ENCODE peak calls at places on chromosomes 1 and 21, in six cellular contexts. One of them, this sample, is unnamed.

GRCh38 chr21:45861156-45861870 is 120.3 kb upstream of the COL6A1 start:
- DNase-seq in posterior cingulate gyrus: no peak
- DNase-seq in neural crest cell: no peak
- DNase-seq in NCI-H1092 treated with DMSO at 0.1 percent for 48 hours: no peak
- DNase-seq in NCI-H345: no peak
- DNase-seq in CD4-positive, alpha-beta memory T cell: no peak
- DNase-seq in this sample: no peak

GRCh38 chr1:234546387-234546704 is 63.6 kb downstream of the IRF2BP2 start:
- DNase-seq in posterior cingulate gyrus: no peak
- DNase-seq in neural crest cell: no peak
- DNase-seq in NCI-H1092 treated with DMSO at 0.1 percent for 48 hours: no peak
- DNase-seq in NCI-H345: no peak
- DNase-seq in CD4-positive, alpha-beta memory T cell: no peak
- DNase-seq in this sample: no peak

GRCh38 chr1:193417945-193418744 is 231.7 kb upstream of the B3GALT2 start:
- DNase-seq in posterior cingulate gyrus: no peak
- DNase-seq in neural crest cell: no peak
- DNase-seq in NCI-H1092 treated with DMSO at 0.1 percent for 48 hours: no peak
- DNase-seq in NCI-H345: no peak
- DNase-seq in CD4-positive, alpha-beta memory T cell: peak; percentile 57
- DNase-seq in this sample: no peak

GRCh38 chr1:209697082-209697481 is 7.6 kb upstream of the HSD11B1 start:
- DNase-seq in posterior cingulate gyrus: no peak
- DNase-seq in neural crest cell: no peak
- DNase-seq in NCI-H1092 treated with DMSO at 0.1 percent for 48 hours: no peak
- DNase-seq in NCI-H345: no peak
- DNase-seq in CD4-positive, alpha-beta memory T cell: no peak
- DNase-seq in this sample: no peak

GRCh38 chr1:178037510-178038253 is 56.2 kb upstream of the RASAL2 start:
- DNase-seq in posterior cingulate gyrus: peak; percentile 63
- DNase-seq in neural crest cell: peak; percentile 68
- DNase-seq in NCI-H1092 treated with DMSO at 0.1 percent for 48 hours: peak; percentile 75
- DNase-seq in NCI-H345: no peak
- DNase-seq in CD4-positive, alpha-beta memory T cell: no peak
- DNase-seq in this sample: no peak

GRCh38 chr1:1567831-1568380 is 6.8 kb downstream of the SSU72 start:
- DNase-seq in posterior cingulate gyrus: no peak
- DNase-seq in neural crest cell: no peak
- DNase-seq in NCI-H1092 treated with DMSO at 0.1 percent for 48 hours: no peak
- DNase-seq in NCI-H345: no peak
- DNase-seq in CD4-positive, alpha-beta memory T cell: no peak
- DNase-seq in this sample: no peak

GRCh38 chr21:33540711-33541104 is 1.2 kb downstream of the GART start:
- DNase-seq in posterior cingulate gyrus: no peak
- DNase-seq in neural crest cell: no peak
- DNase-seq in NCI-H1092 treated with DMSO at 0.1 percent for 48 hours: no peak
- DNase-seq in NCI-H345: no peak
- DNase-seq in CD4-positive, alpha-beta memory T cell: no peak
- DNase-seq in this sample: no peak

GRCh38 chr21:31604591-31605190 is 54.8 kb upstream of the SOD1 start:
- DNase-seq in posterior cingulate gyrus: peak; percentile 75
- DNase-seq in neural crest cell: peak; percentile 68
- DNase-seq in NCI-H1092 treated with DMSO at 0.1 percent for 48 hours: peak; percentile 73
- DNase-seq in NCI-H345: peak; percentile 80
- DNase-seq in CD4-positive, alpha-beta memory T cell: peak; percentile 53
- DNase-seq in this sample: no peak

GRCh38 chr1:86906419-86906818 is 7.5 kb downstream of the SELENOF start:
- DNase-seq in posterior cingulate gyrus: no peak
- DNase-seq in neural crest cell: no peak
- DNase-seq in NCI-H1092 treated with DMSO at 0.1 percent for 48 hours: no peak
- DNase-seq in NCI-H345: peak; percentile 70
- DNase-seq in CD4-positive, alpha-beta memory T cell: no peak
- DNase-seq in this sample: no peak

GRCh38 chr21:44057960-44058651 is 46.0 kb downstream of the TRAPPC10 start:
- DNase-seq in posterior cingulate gyrus: no peak
- DNase-seq in neural crest cell: no peak
- DNase-seq in NCI-H1092 treated with DMSO at 0.1 percent for 48 hours: no peak
- DNase-seq in NCI-H345: no peak
- DNase-seq in CD4-positive, alpha-beta memory T cell: peak; percentile 56
- DNase-seq in this sample: no peak

GRCh38 chr21:36004441-36004840 is 55.9 kb downstream of the SETD4 start:
- DNase-seq in posterior cingulate gyrus: no peak
- DNase-seq in neural crest cell: no peak
- DNase-seq in NCI-H1092 treated with DMSO at 0.1 percent for 48 hours: no peak
- DNase-seq in NCI-H345: no peak
- DNase-seq in CD4-positive, alpha-beta memory T cell: no peak
- DNase-seq in this sample: no peak

GRCh38 chr1:101285922-101286568 is 49.2 kb downstream of the S1PR1 start:
- DNase-seq in posterior cingulate gyrus: no peak
- DNase-seq in neural crest cell: no peak
- DNase-seq in NCI-H1092 treated with DMSO at 0.1 percent for 48 hours: no peak
- DNase-seq in NCI-H345: no peak
- DNase-seq in CD4-positive, alpha-beta memory T cell: no peak
- DNase-seq in this sample: no peak

GRCh38 chr1:89692601-89693503 is 59.9 kb downstream of the LRRC8C start:
- DNase-seq in posterior cingulate gyrus: no peak
- DNase-seq in neural crest cell: no peak
- DNase-seq in NCI-H1092 treated with DMSO at 0.1 percent for 48 hours: no peak
- DNase-seq in NCI-H345: no peak
- DNase-seq in CD4-positive, alpha-beta memory T cell: no peak
- DNase-seq in this sample: no peak

GRCh38 chr1:187046293-187046692 is 217.5 kb downstream of the PLA2G4A start:
- DNase-seq in posterior cingulate gyrus: no peak
- DNase-seq in neural crest cell: no peak
- DNase-seq in NCI-H1092 treated with DMSO at 0.1 percent for 48 hours: no peak
- DNase-seq in NCI-H345: no peak
- DNase-seq in CD4-positive, alpha-beta memory T cell: no peak
- DNase-seq in this sample: no peak

GRCh38 chr1:205907794-205908193 is 35.5 kb downstream of the SLC26A9 start:
- DNase-seq in posterior cingulate gyrus: no peak
- DNase-seq in neural crest cell: no peak
- DNase-seq in NCI-H1092 treated with DMSO at 0.1 percent for 48 hours: peak; percentile 21
- DNase-seq in NCI-H345: no peak
- DNase-seq in CD4-positive, alpha-beta memory T cell: no peak
- DNase-seq in this sample: no peak

GRCh38 chr1:30085814-30086770 is 637.3 kb downstream of the MATN1 start:
- DNase-seq in posterior cingulate gyrus: peak; percentile 36
- DNase-seq in neural crest cell: peak; percentile 87
- DNase-seq in NCI-H1092 treated with DMSO at 0.1 percent for 48 hours: peak; percentile 61
- DNase-seq in NCI-H345: no peak
- DNase-seq in CD4-positive, alpha-beta memory T cell: no peak
- DNase-seq in this sample: no peak

GRCh38 chr1:174519845-174520244 is 72.1 kb downstream of the GPR52 start:
- DNase-seq in posterior cingulate gyrus: no peak
- DNase-seq in neural crest cell: no peak
- DNase-seq in NCI-H1092 treated with DMSO at 0.1 percent for 48 hours: peak; percentile 17
- DNase-seq in NCI-H345: peak; percentile 24
- DNase-seq in CD4-positive, alpha-beta memory T cell: no peak
- DNase-seq in this sample: no peak

GRCh38 chr21:36288651-36289243 is 31.2 kb upstream of the MORC3 start:
- DNase-seq in posterior cingulate gyrus: no peak
- DNase-seq in neural crest cell: no peak
- DNase-seq in NCI-H1092 treated with DMSO at 0.1 percent for 48 hours: no peak
- DNase-seq in NCI-H345: no peak
- DNase-seq in CD4-positive, alpha-beta memory T cell: peak; percentile 60
- DNase-seq in this sample: no peak

GRCh38 chr1:52157582-52157981 is 15.7 kb downstream of the ZFYVE9 start:
- DNase-seq in posterior cingulate gyrus: no peak
- DNase-seq in neural crest cell: no peak
- DNase-seq in NCI-H1092 treated with DMSO at 0.1 percent for 48 hours: no peak
- DNase-seq in NCI-H345: no peak
- DNase-seq in CD4-positive, alpha-beta memory T cell: no peak
- DNase-seq in this sample: no peak

GRCh38 chr1:157117527-157118057 is 18.0 kb upstream of the ETV3L start:
- DNase-seq in posterior cingulate gyrus: no peak
- DNase-seq in neural crest cell: no peak
- DNase-seq in NCI-H1092 treated with DMSO at 0.1 percent for 48 hours: no peak
- DNase-seq in NCI-H345: peak; percentile 46
- DNase-seq in CD4-positive, alpha-beta memory T cell: no peak
- DNase-seq in this sample: no peak

GRCh38 chr1:12167493-12168429 is 970 bp downstream of the TNFRSF1B start:
- DNase-seq in posterior cingulate gyrus: no peak
- DNase-seq in neural crest cell: no peak
- DNase-seq in NCI-H1092 treated with DMSO at 0.1 percent for 48 hours: no peak
- DNase-seq in NCI-H345: no peak
- DNase-seq in CD4-positive, alpha-beta memory T cell: no peak
- DNase-seq in this sample: no peak

GRCh38 chr1:48829446-48829845 is 52.8 kb upstream of the BEND5 start:
- DNase-seq in posterior cingulate gyrus: no peak
- DNase-seq in neural crest cell: no peak
- DNase-seq in NCI-H1092 treated with DMSO at 0.1 percent for 48 hours: no peak
- DNase-seq in NCI-H345: no peak
- DNase-seq in CD4-positive, alpha-beta memory T cell: no peak
- DNase-seq in this sample: no peak